ENCODE peak calls at places on chromosomes 7 and 10, in seven cellular contexts. One of them, this sample, is unnamed.

GRCh38 chr7:81470084-81470723 is 299.6 kb downstream of the HGF start:
- DNase-seq in Calu3: peak
- DNase-seq in CD8-positive, alpha-beta T cell: no peak
- DNase-seq in cardiac fibroblast: peak
- DNase-seq in fibroblast of mammary gland: peak
- DNase-seq in WTC11: peak
- DNase-seq in GM12865: peak
- DNase-seq in this sample: no peak

GRCh38 chr7:13132314-13132713 is 444.9 kb downstream of the ARL4A start:
- DNase-seq in fibroblast of mammary gland: no peak
- DNase-seq in Calu3: no peak
- DNase-seq in GM12865: no peak
- DNase-seq in CD8-positive, alpha-beta T cell: no peak
- DNase-seq in cardiac fibroblast: no peak
- DNase-seq in WTC11: no peak
- DNase-seq in this sample: no peak

GRCh38 chr10:32180354-32181280 is 124.4 kb upstream of the KIF5B start:
- DNase-seq in CD8-positive, alpha-beta T cell: no peak
- DNase-seq in Calu3: no peak
- DNase-seq in WTC11: no peak
- DNase-seq in GM12865: no peak
- DNase-seq in fibroblast of mammary gland: peak
- DNase-seq in cardiac fibroblast: no peak
- DNase-seq in this sample: peak

GRCh38 chr10:77837248-77837924 is 89.2 kb downstream of the DLG5 start:
- DNase-seq in GM12865: peak
- DNase-seq in Calu3: no peak
- DNase-seq in WTC11: peak
- DNase-seq in CD8-positive, alpha-beta T cell: peak
- DNase-seq in fibroblast of mammary gland: peak
- DNase-seq in cardiac fibroblast: peak
- DNase-seq in this sample: no peak

GRCh38 chr10:89466599-89467035 is 52.2 kb downstream of the IFIT5 start:
- DNase-seq in CD8-positive, alpha-beta T cell: no peak
- DNase-seq in GM12865: peak
- DNase-seq in fibroblast of mammary gland: peak
- DNase-seq in cardiac fibroblast: peak
- DNase-seq in Calu3: peak
- DNase-seq in WTC11: no peak
- DNase-seq in this sample: no peak

GRCh38 chr10:62545667-62546066 is 171.5 kb downstream of the ZNF365 start:
- DNase-seq in cardiac fibroblast: peak
- DNase-seq in fibroblast of mammary gland: peak
- DNase-seq in CD8-positive, alpha-beta T cell: no peak
- DNase-seq in GM12865: no peak
- DNase-seq in Calu3: no peak
- DNase-seq in WTC11: no peak
- DNase-seq in this sample: no peak

GRCh38 chr7:74157605-74158004 is 16.6 kb upstream of the EIF4H start:
- DNase-seq in fibroblast of mammary gland: no peak
- DNase-seq in WTC11: no peak
- DNase-seq in CD8-positive, alpha-beta T cell: no peak
- DNase-seq in Calu3: no peak
- DNase-seq in cardiac fibroblast: no peak
- DNase-seq in GM12865: no peak
- DNase-seq in this sample: no peak

GRCh38 chr10:47104786-47105385 is 193.7 kb downstream of the PTPN20 start:
- DNase-seq in GM12865: no peak
- DNase-seq in cardiac fibroblast: peak
- DNase-seq in Calu3: no peak
- DNase-seq in CD8-positive, alpha-beta T cell: no peak
- DNase-seq in fibroblast of mammary gland: no peak
- DNase-seq in WTC11: no peak
- DNase-seq in this sample: no peak

GRCh38 chr7:64498270-64498669 is 64.6 kb downstream of the ZNF680 start:
- DNase-seq in Calu3: no peak
- DNase-seq in CD8-positive, alpha-beta T cell: no peak
- DNase-seq in GM12865: no peak
- DNase-seq in fibroblast of mammary gland: no peak
- DNase-seq in cardiac fibroblast: no peak
- DNase-seq in WTC11: no peak
- DNase-seq in this sample: no peak

GRCh38 chr10:71312840-71313789 is 5.9 kb upstream of the SLC29A3 start:
- DNase-seq in Calu3: no peak
- DNase-seq in fibroblast of mammary gland: peak
- DNase-seq in WTC11: no peak
- DNase-seq in GM12865: no peak
- DNase-seq in cardiac fibroblast: peak
- DNase-seq in CD8-positive, alpha-beta T cell: no peak
- DNase-seq in this sample: peak

GRCh38 chr7:44471436-44471835 is 19.0 kb downstream of the NUDCD3 start:
- DNase-seq in CD8-positive, alpha-beta T cell: no peak
- DNase-seq in cardiac fibroblast: no peak
- DNase-seq in fibroblast of mammary gland: no peak
- DNase-seq in WTC11: no peak
- DNase-seq in GM12865: no peak
- DNase-seq in Calu3: no peak
- DNase-seq in this sample: no peak

GRCh38 chr10:71075066-71075758 is 137.2 kb upstream of the UNC5B start:
- DNase-seq in WTC11: peak
- DNase-seq in Calu3: no peak
- DNase-seq in fibroblast of mammary gland: no peak
- DNase-seq in CD8-positive, alpha-beta T cell: no peak
- DNase-seq in cardiac fibroblast: no peak
- DNase-seq in GM12865: no peak
- DNase-seq in this sample: no peak

GRCh38 chr10:35422236-35422635 is 85.9 kb downstream of the CCNY start:
- DNase-seq in Calu3: no peak
- DNase-seq in cardiac fibroblast: peak
- DNase-seq in WTC11: no peak
- DNase-seq in fibroblast of mammary gland: peak
- DNase-seq in GM12865: no peak
- DNase-seq in CD8-positive, alpha-beta T cell: no peak
- DNase-seq in this sample: no peak

GRCh38 chr10:89074120-89074519 is 83.5 kb downstream of the FAS start:
- DNase-seq in WTC11: no peak
- DNase-seq in fibroblast of mammary gland: peak
- DNase-seq in GM12865: peak
- DNase-seq in cardiac fibroblast: peak
- DNase-seq in CD8-positive, alpha-beta T cell: no peak
- DNase-seq in Calu3: no peak
- DNase-seq in this sample: no peak

GRCh38 chr7:149199234-149199990 is 4.1 kb downstream of the ZNF282 start:
- DNase-seq in Calu3: no peak
- DNase-seq in cardiac fibroblast: peak
- DNase-seq in WTC11: no peak
- DNase-seq in CD8-positive, alpha-beta T cell: no peak
- DNase-seq in GM12865: no peak
- DNase-seq in fibroblast of mammary gland: no peak
- DNase-seq in this sample: no peak

GRCh38 chr7:135291809-135292253 is 58.2 kb downstream of the STRA8 start:
- DNase-seq in WTC11: no peak
- DNase-seq in CD8-positive, alpha-beta T cell: no peak
- DNase-seq in GM12865: no peak
- DNase-seq in fibroblast of mammary gland: peak
- DNase-seq in Calu3: peak
- DNase-seq in cardiac fibroblast: peak
- DNase-seq in this sample: no peak

GRCh38 chr10:53222806-53223205 is 450.2 kb upstream of the MBL2 start:
- DNase-seq in fibroblast of mammary gland: no peak
- DNase-seq in GM12865: no peak
- DNase-seq in WTC11: no peak
- DNase-seq in CD8-positive, alpha-beta T cell: no peak
- DNase-seq in Calu3: no peak
- DNase-seq in cardiac fibroblast: no peak
- DNase-seq in this sample: no peak

GRCh38 chr7:4144801-4145470 is 537.2 kb upstream of the FOXK1 start:
- DNase-seq in Calu3: no peak
- DNase-seq in cardiac fibroblast: peak
- DNase-seq in GM12865: no peak
- DNase-seq in fibroblast of mammary gland: peak
- DNase-seq in WTC11: peak
- DNase-seq in CD8-positive, alpha-beta T cell: no peak
- DNase-seq in this sample: no peak

GRCh38 chr7:22193361-22194016 is 163.5 kb downstream of the RAPGEF5 start:
- DNase-seq in fibroblast of mammary gland: peak
- DNase-seq in WTC11: peak
- DNase-seq in CD8-positive, alpha-beta T cell: no peak
- DNase-seq in cardiac fibroblast: peak
- DNase-seq in GM12865: no peak
- DNase-seq in Calu3: no peak
- DNase-seq in this sample: no peak

GRCh38 chr10:31399631-31400030 is 80.6 kb downstream of the ZEB1 start:
- DNase-seq in cardiac fibroblast: no peak
- DNase-seq in Calu3: no peak
- DNase-seq in GM12865: no peak
- DNase-seq in WTC11: no peak
- DNase-seq in CD8-positive, alpha-beta T cell: no peak
- DNase-seq in fibroblast of mammary gland: peak
- DNase-seq in this sample: no peak

DNA sequence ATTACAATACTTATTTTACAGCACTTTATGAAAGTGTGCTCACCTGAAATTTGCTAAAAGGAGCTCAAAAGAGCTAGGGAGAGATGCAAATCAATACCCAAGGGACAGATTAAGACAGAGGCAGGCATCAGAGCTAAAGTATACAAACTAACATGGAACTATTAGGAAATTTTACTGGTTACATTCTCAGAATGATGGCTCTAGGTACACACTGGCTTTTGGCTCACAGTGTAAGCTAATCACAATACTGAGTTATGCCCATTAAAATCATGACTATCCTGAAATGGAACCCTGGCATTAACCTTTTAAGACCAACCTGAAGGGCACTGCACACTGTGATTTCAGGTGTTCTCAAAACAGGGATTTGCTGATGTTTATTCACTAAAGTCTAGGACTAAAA is 98.1 kb downstream of the NT5C2 start:
- DNase-seq in cardiac fibroblast: no peak
- DNase-seq in GM12865: no peak
- DNase-seq in CD8-positive, alpha-beta T cell: no peak
- DNase-seq in WTC11: no peak
- DNase-seq in fibroblast of mammary gland: no peak
- DNase-seq in Calu3: no peak
- DNase-seq in this sample: no peak
- TF ChIP-seq CTCF in cardiac fibroblast: no peak
- TF ChIP-seq CTCF in GM12865: no peak
- TF ChIP-seq CTCF in CD8-positive, alpha-beta T cell: no peak
- TF ChIP-seq CTCF in WTC11: no peak
- TF ChIP-seq CTCF in fibroblast of mammary gland: no peak
- TF ChIP-seq CTCF in Calu3: no peak
- TF ChIP-seq CTCF in this sample: no peak

GRCh38 chr7:50697686-50698085 is 85.0 kb downstream of the GRB10 start:
- DNase-seq in CD8-positive, alpha-beta T cell: no peak
- DNase-seq in WTC11: no peak
- DNase-seq in GM12865: no peak
- DNase-seq in Calu3: no peak
- DNase-seq in cardiac fibroblast: no peak
- DNase-seq in fibroblast of mammary gland: no peak
- DNase-seq in this sample: no peak
- TF ChIP-seq CTCF in CD8-positive, alpha-beta T cell: no peak
- TF ChIP-seq CTCF in WTC11: no peak
- TF ChIP-seq CTCF in GM12865: no peak
- TF ChIP-seq CTCF in Calu3: no peak
- TF ChIP-seq CTCF in cardiac fibroblast: no peak
- TF ChIP-seq CTCF in fibroblast of mammary gland: no peak
- TF ChIP-seq CTCF in this sample: no peak

GRCh38 chr7:155292680-155293226 is 4.9 kb upstream of the INSIG1 start:
- DNase-seq in Calu3: no peak
- DNase-seq in CD8-positive, alpha-beta T cell: no peak
- DNase-seq in WTC11: no peak
- DNase-seq in GM12865: no peak
- DNase-seq in cardiac fibroblast: no peak
- DNase-seq in fibroblast of mammary gland: no peak
- DNase-seq in this sample: no peak

GRCh38 chr7:155289107-155289506 is 8.6 kb upstream of the INSIG1 start:
- DNase-seq in fibroblast of mammary gland: no peak
- DNase-seq in CD8-positive, alpha-beta T cell: no peak
- DNase-seq in cardiac fibroblast: no peak
- DNase-seq in WTC11: no peak
- DNase-seq in GM12865: no peak
- DNase-seq in Calu3: no peak
- DNase-seq in this sample: no peak

GRCh38 chr7:155289949-155290501 is 7.7 kb upstream of the INSIG1 start:
- DNase-seq in Calu3: no peak
- DNase-seq in GM12865: no peak
- DNase-seq in WTC11: no peak
- DNase-seq in CD8-positive, alpha-beta T cell: no peak
- DNase-seq in cardiac fibroblast: no peak
- DNase-seq in fibroblast of mammary gland: no peak
- DNase-seq in this sample: no peak

GRCh38 chr7:155291729-155292128 is 5.9 kb upstream of the INSIG1 start:
- DNase-seq in fibroblast of mammary gland: no peak
- DNase-seq in Calu3: no peak
- DNase-seq in WTC11: no peak
- DNase-seq in CD8-positive, alpha-beta T cell: no peak
- DNase-seq in cardiac fibroblast: no peak
- DNase-seq in GM12865: no peak
- DNase-seq in this sample: no peak

DNA sequence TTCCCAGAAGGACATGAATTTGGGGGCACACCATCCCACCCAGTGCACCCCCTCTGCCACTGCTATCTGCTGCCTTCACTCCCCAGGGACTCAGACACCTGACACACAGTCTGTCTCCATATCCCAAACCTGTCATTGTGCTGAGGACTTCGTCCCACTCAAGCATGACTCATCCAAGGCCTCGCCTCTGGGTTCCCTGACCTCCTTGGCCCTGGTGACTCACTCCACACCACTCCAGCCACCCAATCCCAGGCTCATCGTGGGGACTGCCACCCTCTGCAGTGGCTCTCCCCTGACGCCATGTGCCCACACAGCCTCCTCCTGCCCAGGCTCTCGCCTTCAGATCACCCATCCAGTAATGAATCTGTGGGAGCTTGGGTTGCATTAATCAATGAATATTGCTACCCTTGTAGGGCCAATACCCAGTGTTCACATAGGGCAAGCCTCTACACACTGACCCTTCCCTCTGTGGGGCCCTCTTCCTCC is 6.6 kb upstream of the INSIG1 start:
- DNase-seq in cardiac fibroblast: peak
- DNase-seq in GM12865: no peak
- DNase-seq in Calu3: peak
- DNase-seq in WTC11: no peak
- DNase-seq in fibroblast of mammary gland: peak
- DNase-seq in CD8-positive, alpha-beta T cell: no peak
- DNase-seq in this sample: no peak
- TF ChIP-seq CTCF in cardiac fibroblast: no peak
- TF ChIP-seq CTCF in GM12865: no peak
- TF ChIP-seq CTCF in Calu3: no peak
- TF ChIP-seq CTCF in WTC11: no peak
- TF ChIP-seq CTCF in fibroblast of mammary gland: no peak
- TF ChIP-seq CTCF in CD8-positive, alpha-beta T cell: no peak
- TF ChIP-seq CTCF in this sample: no peak

DNA sequence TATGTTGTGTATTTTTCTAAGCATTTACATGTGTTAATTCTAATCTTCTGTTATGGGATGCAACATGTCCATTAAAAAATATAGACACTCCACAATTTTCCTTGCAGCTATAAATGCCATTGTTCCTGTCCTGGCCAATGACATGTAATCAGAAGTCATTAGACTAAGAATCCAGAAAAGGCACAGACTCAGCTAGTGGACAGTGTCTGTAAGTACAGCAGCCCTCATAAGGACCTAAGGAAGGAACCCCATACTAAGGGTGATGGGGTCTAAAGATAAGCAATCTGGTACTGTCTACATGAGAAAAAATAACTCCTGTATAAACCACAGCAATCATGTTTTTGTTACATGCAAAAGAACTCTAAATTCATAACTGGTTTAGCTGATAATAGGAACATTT is 115.9 kb downstream of the GPR85 start:
- DNase-seq in cardiac fibroblast: no peak
- DNase-seq in Calu3: no peak
- DNase-seq in GM12865: peak
- DNase-seq in fibroblast of mammary gland: no peak
- DNase-seq in WTC11: no peak
- DNase-seq in CD8-positive, alpha-beta T cell: no peak
- DNase-seq in this sample: no peak
- TF ChIP-seq CTCF in cardiac fibroblast: peak
- TF ChIP-seq CTCF in Calu3: no peak
- TF ChIP-seq CTCF in GM12865: peak
- TF ChIP-seq CTCF in fibroblast of mammary gland: peak
- TF ChIP-seq CTCF in WTC11: no peak
- TF ChIP-seq CTCF in CD8-positive, alpha-beta T cell: no peak
- TF ChIP-seq CTCF in this sample: no peak